ENCODE peak calls at places on chromosomes 1 and 21, in six cellular contexts. K, X, C, W, V and Y are unnamed samples. For H3K36me3, the result is how much of the 10 kb centered on the place peaks cover.

GRCh38 chr21:39319814-39320332 is 6.4 kb upstream of the BRWD1 start:
- DNase-seq in V (no peak), K (no peak), W (no peak), X (no peak), C (peak), Y (no peak)

GRCh38 chr1:14738235-14738634 is 139.8 kb downstream of the KAZN start:
- DNase-seq in W (no peak), V (no peak), X (no peak), K (no peak), C (no peak), Y (no peak)

GRCh38 chr21:29523646-29524045 is 224.9 kb downstream of the BACH1 start:
- DNase-seq in X (no peak), C (no peak), W (no peak), K (no peak), V (no peak), Y (no peak)

GRCh38 chr1:3669421-3669821 is 17.1 kb downstream of the TP73 start:
- DNase-seq in V (peak), X (no peak), C (peak), W (no peak), K (no peak), Y (peak)

GRCh38 chr1:173410133-173410793 is 66.9 kb upstream of the PRDX6 start:
- DNase-seq in V (no peak), K (no peak), C (no peak), X (no peak), W (no peak), Y (no peak)

GRCh38 chr1:218366322-218367052 is 21.4 kb downstream of the TGFB2 start:
- DNase-seq in V (no peak), W (no peak), C (no peak), X (no peak), K (no peak), Y (no peak)

GRCh38 chr1:46137901-46138300 is 5.5 kb upstream of the PIK3R3 start:
- DNase-seq in V (no peak), C (no peak), W (no peak), X (no peak), K (no peak), Y (no peak)

GRCh38 chr1:72371259-72372035 is 89.1 kb upstream of the NEGR1 start:
- DNase-seq in W (no peak), V (no peak), K (no peak), C (no peak), X (no peak), Y (no peak)

GRCh38 chr21:36200089-36200561 is 43.5 kb downstream of the DOP1B start:
- DNase-seq in C (no peak), V (no peak), X (peak), K (no peak), W (no peak), Y (no peak)

GRCh38 chr1:154910851-154911250 is 25.7 kb downstream of the PMVK start:
- DNase-seq in C (no peak), X (no peak), K (no peak), W (no peak), V (no peak), Y (no peak)

GRCh38 chr1:228462560-228462959 is 24.6 kb upstream of the RNF187 start:
- DNase-seq in C (no peak), V (no peak), X (no peak), K (no peak), W (no peak), Y (no peak)

GRCh38 chr1:228464487-228464983 is 22.6 kb upstream of the RNF187 start:
- DNase-seq in X (peak), C (peak), W (peak), K (peak), V (peak), Y (peak)

GRCh38 chr1:228465134-228465533 is 22.0 kb upstream of the RNF187 start:
- DNase-seq in C (no peak), W (no peak), V (no peak), K (no peak), X (no peak), Y (no peak)

GRCh38 chr1:228463009-228463558 is 24.1 kb upstream of the RNF187 start:
- DNase-seq in K (no peak), W (no peak), C (no peak), X (no peak), V (no peak), Y (no peak)

DNA sequence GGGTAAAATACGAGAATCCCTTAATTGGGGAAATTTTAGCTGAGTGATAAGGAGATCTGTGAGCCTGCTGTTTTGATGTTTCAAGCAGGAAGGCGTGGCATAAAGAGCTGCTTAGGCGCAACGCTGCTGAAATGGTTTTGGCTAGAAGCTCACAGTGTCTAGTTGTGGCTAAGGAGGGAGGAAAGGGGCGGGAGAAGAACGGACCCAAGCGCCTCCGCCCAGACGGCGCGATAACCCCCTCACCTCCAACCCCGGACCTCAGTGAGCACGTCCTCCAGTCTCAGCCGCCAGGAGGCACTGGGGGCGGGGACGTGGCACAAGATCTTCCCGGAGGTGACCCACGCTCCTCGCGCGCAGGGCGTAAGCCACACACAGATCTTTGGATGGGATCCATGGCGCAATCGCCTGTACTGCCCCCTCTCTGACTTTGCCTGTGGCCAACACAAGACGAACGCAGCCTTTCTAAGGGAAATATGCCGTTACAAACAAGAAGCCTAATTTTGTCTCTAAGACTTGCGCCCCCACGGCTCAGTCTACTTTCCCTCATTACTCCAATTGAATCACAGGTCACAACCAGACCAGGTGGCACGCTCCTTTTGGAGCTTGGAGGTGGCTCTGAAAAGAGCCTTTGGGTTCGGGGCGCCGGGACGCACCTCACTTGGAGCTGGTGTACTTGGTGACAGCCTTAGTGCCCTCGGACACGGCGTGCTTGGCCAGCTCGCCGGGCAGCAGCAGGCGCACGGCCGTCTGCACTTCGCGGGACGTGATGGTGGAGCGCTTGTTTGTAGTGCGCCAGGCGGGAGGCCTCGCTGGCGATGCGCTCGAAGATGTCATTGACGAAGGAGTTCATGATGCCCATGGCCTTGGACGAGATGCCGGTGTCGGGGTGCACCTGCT is 23.4 kb upstream of the RNF187 start:
- DNase-seq in W (peak), K (no peak), X (peak), C (no peak), V (peak), Y (no peak)
- TF ChIP-seq CTCF in W (no peak), K (no peak), X (no peak), C (peak), V (no peak), Y (no peak)

GRCh38 chr1:67420835-67421492 is 9.2 kb downstream of the SERBP1 start:
- DNase-seq in X (no peak), K (no peak), W (no peak), V (no peak), C (no peak), Y (no peak)
- H3K36me3 ChIP-seq in X (under half), K (under half), W (half or more), V (half or more), C (half or more), Y (half or more)

DNA sequence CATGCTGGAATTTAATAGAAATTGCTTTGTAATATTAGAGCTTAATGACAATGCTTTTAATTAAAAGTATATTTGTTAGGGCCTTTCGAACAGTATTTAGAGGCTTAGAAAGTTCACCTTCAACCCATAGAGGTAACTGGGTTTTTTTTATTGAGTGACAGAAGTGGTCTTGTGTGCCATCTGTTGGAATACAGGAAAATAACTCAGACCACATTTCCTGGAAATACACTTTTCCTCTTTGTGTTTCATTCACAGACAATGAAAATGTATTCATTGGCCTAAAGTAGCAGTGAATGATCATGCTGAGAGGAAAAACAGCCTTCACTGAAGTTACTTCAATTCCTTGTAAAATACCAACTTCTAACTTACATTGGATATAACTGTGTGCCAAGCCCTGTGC is 83.6 kb upstream of the L1TD1 start:
- DNase-seq in X (no peak), C (no peak), V (no peak), K (no peak), W (no peak), Y (no peak)
- TF ChIP-seq CTCF in X (peak), C (peak), V (peak), K (no peak), W (no peak), Y (peak)

GRCh38 chr1:1833916-1834325 is 55.7 kb upstream of the NADK start:
- DNase-seq in C (no peak), K (no peak), W (no peak), V (no peak), X (no peak), Y (no peak)
- H3K36me3 ChIP-seq in C (under half), K (under half), W (under half), V (under half), X (under half), Y (under half)

GRCh38 chr1:205323794-205324193 is 2.2 kb upstream of the NUAK2 start:
- DNase-seq in X (no peak), K (no peak), W (no peak), C (no peak), V (no peak), Y (no peak)

GRCh38 chr1:205321959-205322283 is 376 bp upstream of the NUAK2 start:
- DNase-seq in X (no peak), V (no peak), W (no peak), K (no peak), C (no peak), Y (no peak)

GRCh38 chr1:205319081-205320018 is 2.2 kb downstream of the NUAK2 start:
- DNase-seq in K (no peak), W (peak), X (peak), V (peak), C (peak), Y (peak)

GRCh38 chr1:205318231-205318991 is 3.1 kb downstream of the NUAK2 start:
- DNase-seq in V (peak), W (no peak), K (no peak), C (no peak), X (peak), Y (no peak)

GRCh38 chr1:205321109-205321958 is at the start of gene NUAK2:
- DNase-seq in C (peak), X (peak), W (peak), K (peak), V (peak), Y (peak)
- TF ChIP-seq CTCF in C (peak), X (peak), W (peak), K (peak), V (peak), Y (peak)

GRCh38 chr1:43430831-43431230 is 22.9 kb downstream of the HYI start:
- DNase-seq in V (no peak), K (no peak), X (no peak), W (no peak), C (no peak), Y (no peak)
- H3K36me3 ChIP-seq in V (half or more), K (half or more), X (under half), W (half or more), C (half or more), Y (half or more)

DNA sequence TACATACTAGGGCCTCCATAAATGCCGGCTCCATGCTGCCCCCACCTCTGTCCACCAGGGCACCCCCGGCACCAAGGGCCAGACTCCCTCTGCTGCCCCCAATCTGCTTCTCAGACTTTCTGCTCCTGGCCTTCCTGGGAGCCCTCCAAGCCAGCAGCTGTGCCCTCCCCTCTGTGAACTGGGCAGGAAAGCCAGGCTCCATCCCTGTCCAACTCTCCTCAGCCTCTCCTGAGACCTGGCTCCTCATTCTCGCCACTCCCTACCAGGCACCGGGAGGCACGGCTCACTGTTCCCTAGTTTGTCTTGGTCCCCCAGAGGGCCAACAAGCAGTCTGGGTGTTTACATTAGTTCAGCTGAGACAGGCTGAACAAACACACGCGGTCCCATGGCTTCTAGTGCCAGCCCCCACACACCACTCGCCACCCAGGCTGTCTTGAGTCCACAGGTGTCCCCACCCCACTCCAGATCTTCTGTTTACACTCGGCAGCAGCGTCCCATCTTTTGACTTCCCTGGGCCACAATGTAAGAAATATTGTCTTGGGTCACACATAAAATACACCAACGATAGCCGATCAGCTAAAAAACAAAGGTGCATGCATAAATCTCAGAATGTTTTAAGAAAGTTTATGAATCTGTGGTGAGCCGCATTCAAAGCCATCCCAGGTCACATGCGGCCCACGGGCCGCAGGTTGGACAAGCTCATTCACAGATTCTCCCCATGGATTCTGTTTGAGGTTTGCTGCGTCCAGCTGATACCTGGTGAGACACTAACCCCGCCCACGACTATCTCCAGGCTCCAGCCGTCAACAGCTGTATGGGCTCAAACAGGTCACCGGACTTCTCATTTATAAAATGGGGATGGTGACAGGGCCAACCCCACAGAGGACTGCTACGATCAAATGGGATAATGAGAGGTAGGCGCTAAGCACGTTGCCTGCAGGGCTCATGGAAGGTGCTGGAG is 29.5 kb upstream of the ECE1 start:
- DNase-seq in W (no peak), V (no peak), K (no peak), X (no peak), C (no peak), Y (no peak)
- TF ChIP-seq CTCF in W (no peak), V (no peak), K (no peak), X (no peak), C (no peak), Y (no peak)

GRCh38 chr1:26734501-26735058 is 38.8 kb downstream of the ARID1A start:
- DNase-seq in V (no peak), K (no peak), X (no peak), W (no peak), C (no peak), Y (no peak)
- H3K36me3 ChIP-seq in V (half or more), K (under half), X (under half), W (under half), C (under half), Y (half or more)

GRCh38 chr1:48225579-48225978 is 3.1 kb downstream of the SLC5A9 start:
- DNase-seq in C (no peak), K (no peak), X (no peak), V (no peak), W (no peak), Y (no peak)

GRCh38 chr1:48232722-48233121 is 10.2 kb downstream of the SLC5A9 start:
- DNase-seq in K (no peak), C (no peak), V (no peak), X (no peak), W (no peak), Y (no peak)

GRCh38 chr1:48229309-48229708 is 6.8 kb downstream of the SLC5A9 start:
- DNase-seq in C (no peak), W (no peak), V (no peak), X (no peak), K (no peak), Y (no peak)

GRCh38 chr1:48227165-48228013 is 4.9 kb downstream of the SLC5A9 start:
- DNase-seq in W (no peak), X (no peak), K (no peak), C (no peak), V (no peak), Y (no peak)

DNA sequence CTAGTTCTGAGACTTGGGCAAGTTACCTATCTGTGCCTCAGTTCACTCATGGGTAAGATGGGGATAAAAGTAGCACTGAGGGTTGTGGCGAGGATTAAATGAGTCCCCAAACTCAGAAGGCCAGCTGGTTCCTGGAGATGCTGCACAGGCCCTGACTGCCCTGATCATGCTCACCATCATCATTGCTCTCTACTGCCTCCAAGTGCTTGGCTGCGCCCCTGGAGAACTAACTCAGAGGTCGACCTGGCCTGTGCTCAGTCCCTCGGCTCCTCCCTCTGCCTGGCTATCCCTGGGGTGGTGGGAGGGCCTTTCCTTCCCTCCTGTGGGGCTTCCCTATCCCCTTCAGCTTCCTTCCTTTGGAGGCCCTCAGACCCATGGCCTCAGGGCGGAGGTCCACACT is 5.6 kb downstream of the SLC5A9 start:
- DNase-seq in V (no peak), K (no peak), W (no peak), C (no peak), X (peak), Y (no peak)
- TF ChIP-seq CTCF in V (peak), K (no peak), W (no peak), C (no peak), X (no peak), Y (no peak)